ENCODE peak calls at places on chromosome 12, in ten cellular contexts. One of them, this sample, is unnamed.

GRCh38 chr12:124740691-124741137 is 123.0 kb downstream of the SCARB1 start:
- DNase-seq in SK-N-SH: no peak
- DNase-seq in OCI-LY7: no peak
- DNase-seq in Panc1: no peak
- DNase-seq in lower lobe of right lung: no peak
- DNase-seq in mammary epithelial cell: peak
- DNase-seq in tibial artery: no peak
- DNase-seq in iPS DF 6.9: no peak
- DNase-seq in endothelial cell of umbilical vein: peak
- DNase-seq in AG04450: no peak
- DNase-seq in this sample: no peak

GRCh38 chr12:96170328-96170727 is 23.8 kb upstream of the ELK3 start:
- DNase-seq in mammary epithelial cell: no peak
- DNase-seq in SK-N-SH: no peak
- DNase-seq in tibial artery: no peak
- DNase-seq in lower lobe of right lung: no peak
- DNase-seq in iPS DF 6.9: no peak
- DNase-seq in endothelial cell of umbilical vein: peak
- DNase-seq in OCI-LY7: no peak
- DNase-seq in AG04450: no peak
- DNase-seq in Panc1: no peak
- DNase-seq in this sample: no peak

GRCh38 chr12:92290016-92290685 is 144.5 kb upstream of the BTG1 start:
- DNase-seq in tibial artery: no peak
- DNase-seq in OCI-LY7: no peak
- DNase-seq in lower lobe of right lung: no peak
- DNase-seq in AG04450: no peak
- DNase-seq in iPS DF 6.9: no peak
- DNase-seq in SK-N-SH: no peak
- DNase-seq in Panc1: no peak
- DNase-seq in mammary epithelial cell: peak
- DNase-seq in endothelial cell of umbilical vein: peak
- DNase-seq in this sample: no peak

GRCh38 chr12:40241741-40242140 is 16.9 kb downstream of the LRRK2 start:
- DNase-seq in SK-N-SH: no peak
- DNase-seq in OCI-LY7: no peak
- DNase-seq in Panc1: no peak
- DNase-seq in endothelial cell of umbilical vein: peak
- DNase-seq in lower lobe of right lung: no peak
- DNase-seq in tibial artery: no peak
- DNase-seq in iPS DF 6.9: no peak
- DNase-seq in mammary epithelial cell: no peak
- DNase-seq in AG04450: no peak
- DNase-seq in this sample: no peak

GRCh38 chr12:119198440-119198839 is 19.7 kb downstream of the HSPB8 start:
- DNase-seq in endothelial cell of umbilical vein: no peak
- DNase-seq in lower lobe of right lung: no peak
- DNase-seq in tibial artery: no peak
- DNase-seq in OCI-LY7: no peak
- DNase-seq in SK-N-SH: no peak
- DNase-seq in AG04450: no peak
- DNase-seq in iPS DF 6.9: no peak
- DNase-seq in Panc1: no peak
- DNase-seq in mammary epithelial cell: no peak
- DNase-seq in this sample: no peak

GRCh38 chr12:53214687-53215455 is 7.8 kb upstream of the ITGB7 start:
- DNase-seq in iPS DF 6.9: no peak
- DNase-seq in mammary epithelial cell: no peak
- DNase-seq in Panc1: no peak
- DNase-seq in lower lobe of right lung: no peak
- DNase-seq in AG04450: no peak
- DNase-seq in tibial artery: no peak
- DNase-seq in OCI-LY7: peak
- DNase-seq in SK-N-SH: no peak
- DNase-seq in endothelial cell of umbilical vein: peak
- DNase-seq in this sample: no peak

GRCh38 chr12:71085575-71085974 is 72.2 kb downstream of the TSPAN8 start:
- DNase-seq in iPS DF 6.9: no peak
- DNase-seq in OCI-LY7: no peak
- DNase-seq in Panc1: no peak
- DNase-seq in endothelial cell of umbilical vein: no peak
- DNase-seq in tibial artery: no peak
- DNase-seq in mammary epithelial cell: no peak
- DNase-seq in lower lobe of right lung: no peak
- DNase-seq in AG04450: no peak
- DNase-seq in SK-N-SH: no peak
- DNase-seq in this sample: no peak

GRCh38 chr12:70576341-70577282 is 60.6 kb downstream of the PTPRB start:
- DNase-seq in iPS DF 6.9: no peak
- DNase-seq in endothelial cell of umbilical vein: peak
- DNase-seq in tibial artery: no peak
- DNase-seq in OCI-LY7: peak
- DNase-seq in SK-N-SH: peak
- DNase-seq in AG04450: peak
- DNase-seq in mammary epithelial cell: peak
- DNase-seq in lower lobe of right lung: no peak
- DNase-seq in Panc1: peak
- DNase-seq in this sample: no peak

GRCh38 chr12:40010899-40011774 is 94.7 kb downstream of the SLC2A13 start:
- DNase-seq in lower lobe of right lung: no peak
- DNase-seq in endothelial cell of umbilical vein: peak
- DNase-seq in Panc1: peak
- DNase-seq in SK-N-SH: peak
- DNase-seq in iPS DF 6.9: no peak
- DNase-seq in mammary epithelial cell: peak
- DNase-seq in AG04450: peak
- DNase-seq in tibial artery: peak
- DNase-seq in OCI-LY7: peak
- DNase-seq in this sample: peak

GRCh38 chr12:53061404-53062010 is 11.6 kb downstream of the TNS2 start:
- DNase-seq in OCI-LY7: no peak
- DNase-seq in lower lobe of right lung: peak
- DNase-seq in Panc1: no peak
- DNase-seq in tibial artery: peak
- DNase-seq in SK-N-SH: no peak
- DNase-seq in endothelial cell of umbilical vein: no peak
- DNase-seq in mammary epithelial cell: no peak
- DNase-seq in iPS DF 6.9: no peak
- DNase-seq in AG04450: no peak
- DNase-seq in this sample: peak

GRCh38 chr12:90909069-90909676 is 45.8 kb downstream of the CCER1 start:
- DNase-seq in OCI-LY7: peak
- DNase-seq in mammary epithelial cell: peak
- DNase-seq in endothelial cell of umbilical vein: peak
- DNase-seq in SK-N-SH: peak
- DNase-seq in lower lobe of right lung: no peak
- DNase-seq in AG04450: no peak
- DNase-seq in Panc1: peak
- DNase-seq in tibial artery: no peak
- DNase-seq in iPS DF 6.9: peak
- DNase-seq in this sample: peak

DNA sequence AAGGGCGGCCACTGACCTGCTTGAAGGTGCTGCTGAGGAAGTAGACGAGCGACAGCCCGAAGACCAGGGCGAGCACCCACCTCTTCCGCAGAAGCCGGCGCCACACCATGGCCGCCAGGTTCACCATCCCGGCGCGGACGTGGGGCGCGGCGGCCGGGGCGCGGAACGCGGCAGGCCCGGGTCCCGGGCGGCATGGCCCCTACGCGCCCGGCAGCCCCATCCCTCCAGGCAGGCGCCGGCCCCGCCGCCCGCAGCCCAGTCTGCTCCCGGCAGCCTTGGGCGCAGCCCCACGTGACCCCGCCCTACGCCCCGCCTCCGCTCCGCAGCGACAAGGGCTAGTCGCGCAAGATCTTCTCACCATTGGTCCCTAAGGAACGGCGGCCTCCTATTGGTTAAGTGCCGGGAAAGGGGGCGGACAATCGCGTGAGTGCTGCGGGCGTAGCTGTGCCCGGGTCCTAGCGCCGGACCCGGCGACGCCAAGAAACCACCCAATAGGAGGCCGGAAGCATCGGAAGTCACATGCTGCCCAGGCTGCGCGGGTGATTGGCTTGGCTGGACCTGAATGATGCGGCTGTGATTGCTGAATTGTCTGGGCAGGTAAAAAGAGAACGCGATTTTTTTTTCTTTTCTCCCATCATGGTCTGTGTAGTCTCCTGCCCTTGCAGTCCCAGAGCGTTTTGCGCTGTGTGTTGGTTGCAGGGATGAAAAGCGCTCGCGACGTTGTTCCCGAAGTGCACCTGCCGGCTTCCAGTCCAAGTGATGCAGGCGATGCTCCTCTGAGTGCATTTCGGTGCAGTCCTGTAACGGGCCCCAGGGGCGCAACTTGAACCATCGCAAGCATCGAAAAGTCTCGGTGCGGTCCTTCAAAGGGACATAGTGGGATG is at the start of the genes RNFT2 and SPRING1:
- DNase-seq in mammary epithelial cell: peak
- DNase-seq in AG04450: peak
- DNase-seq in endothelial cell of umbilical vein: peak
- DNase-seq in Panc1: peak
- DNase-seq in OCI-LY7: peak
- DNase-seq in tibial artery: peak
- DNase-seq in iPS DF 6.9: peak
- DNase-seq in lower lobe of right lung: peak
- DNase-seq in SK-N-SH: peak
- DNase-seq in this sample: peak
- H3K27ac ChIP-seq in mammary epithelial cell: peak
- H3K27ac ChIP-seq in AG04450: no peak
- H3K27ac ChIP-seq in endothelial cell of umbilical vein: peak
- H3K27ac ChIP-seq in Panc1: peak
- H3K27ac ChIP-seq in OCI-LY7: peak
- H3K27ac ChIP-seq in tibial artery: peak
- H3K27ac ChIP-seq in iPS DF 6.9: no peak
- H3K27ac ChIP-seq in lower lobe of right lung: peak
- H3K27ac ChIP-seq in SK-N-SH: no peak
- H3K27ac ChIP-seq in this sample: peak

DNA sequence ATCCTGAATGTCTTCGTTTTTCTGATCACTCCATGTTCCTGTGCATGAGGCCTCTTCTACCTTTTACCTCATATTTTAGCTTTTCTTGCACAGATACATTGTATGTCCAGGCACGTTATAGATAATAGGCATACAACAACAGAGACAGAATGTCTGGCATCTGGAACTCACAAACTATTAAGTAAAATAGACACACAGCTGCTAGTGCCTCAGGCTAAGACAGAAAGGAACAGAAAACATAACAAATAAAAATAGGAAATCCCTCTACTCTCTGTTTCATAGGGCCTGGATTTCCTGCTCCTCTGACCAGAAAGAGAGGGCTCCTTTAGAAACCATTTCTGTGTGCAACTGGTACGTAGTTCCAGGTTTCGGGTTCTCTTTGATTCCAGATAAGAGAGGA is 48.6 kb downstream of the ATXN7L3B start:
- DNase-seq in lower lobe of right lung: no peak
- DNase-seq in iPS DF 6.9: no peak
- DNase-seq in SK-N-SH: peak
- DNase-seq in tibial artery: no peak
- DNase-seq in endothelial cell of umbilical vein: no peak
- DNase-seq in AG04450: no peak
- DNase-seq in Panc1: no peak
- DNase-seq in mammary epithelial cell: no peak
- DNase-seq in OCI-LY7: no peak
- DNase-seq in this sample: no peak
- H3K4me3 ChIP-seq in lower lobe of right lung: no peak
- H3K4me3 ChIP-seq in iPS DF 6.9: no peak
- H3K4me3 ChIP-seq in SK-N-SH: no peak
- H3K4me3 ChIP-seq in tibial artery: no peak
- H3K4me3 ChIP-seq in endothelial cell of umbilical vein: no peak
- H3K4me3 ChIP-seq in AG04450: no peak
- H3K4me3 ChIP-seq in Panc1: no peak
- H3K4me3 ChIP-seq in mammary epithelial cell: no peak
- H3K4me3 ChIP-seq in OCI-LY7: no peak
- H3K4me3 ChIP-seq in this sample: no peak

DNA sequence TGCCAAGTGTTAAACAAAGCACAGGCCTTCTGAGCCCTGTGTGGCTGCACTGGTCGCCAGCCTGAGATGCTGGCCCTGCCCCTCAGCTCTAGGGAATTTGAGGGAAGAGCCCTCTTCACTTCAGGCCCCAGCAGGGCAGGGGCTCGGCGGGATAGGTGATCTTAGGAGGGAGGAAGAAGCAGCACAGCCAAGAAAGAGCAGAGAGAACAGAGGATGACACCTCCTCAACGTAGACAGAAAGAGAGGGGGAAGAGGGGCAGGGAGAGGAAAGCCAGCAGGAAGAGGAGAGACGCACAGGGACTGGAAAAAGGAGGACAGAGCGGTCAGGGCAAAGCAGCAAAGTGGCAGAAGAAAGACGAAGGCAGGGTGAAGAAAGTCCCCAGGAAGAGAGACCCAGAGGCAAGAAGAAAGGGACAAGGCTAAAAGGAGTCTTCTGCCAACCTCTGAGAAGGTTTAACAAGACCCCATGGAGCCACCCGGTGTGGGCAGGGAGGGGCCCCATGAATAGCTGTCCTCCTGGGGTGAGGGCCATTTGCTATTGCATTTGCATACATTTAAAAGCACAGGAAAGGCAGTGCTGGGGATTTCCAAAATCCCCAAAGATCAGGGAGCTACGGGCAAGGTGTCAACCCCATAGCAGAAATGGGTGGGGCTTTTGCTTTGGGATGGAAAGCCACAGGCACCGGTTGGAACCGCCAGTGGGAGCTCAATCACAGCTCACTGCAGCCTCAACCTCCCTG is 22.8 kb downstream of the CMKLR1 start:
- DNase-seq in AG04450: no peak
- DNase-seq in OCI-LY7: no peak
- DNase-seq in lower lobe of right lung: no peak
- DNase-seq in tibial artery: no peak
- DNase-seq in endothelial cell of umbilical vein: no peak
- DNase-seq in mammary epithelial cell: no peak
- DNase-seq in Panc1: no peak
- DNase-seq in SK-N-SH: no peak
- DNase-seq in iPS DF 6.9: no peak
- DNase-seq in this sample: no peak
- H3K27ac ChIP-seq in AG04450: no peak
- H3K27ac ChIP-seq in OCI-LY7: no peak
- H3K27ac ChIP-seq in lower lobe of right lung: peak
- H3K27ac ChIP-seq in tibial artery: peak
- H3K27ac ChIP-seq in endothelial cell of umbilical vein: no peak
- H3K27ac ChIP-seq in mammary epithelial cell: no peak
- H3K27ac ChIP-seq in Panc1: no peak
- H3K27ac ChIP-seq in SK-N-SH: no peak
- H3K27ac ChIP-seq in iPS DF 6.9: peak
- H3K27ac ChIP-seq in this sample: no peak

DNA sequence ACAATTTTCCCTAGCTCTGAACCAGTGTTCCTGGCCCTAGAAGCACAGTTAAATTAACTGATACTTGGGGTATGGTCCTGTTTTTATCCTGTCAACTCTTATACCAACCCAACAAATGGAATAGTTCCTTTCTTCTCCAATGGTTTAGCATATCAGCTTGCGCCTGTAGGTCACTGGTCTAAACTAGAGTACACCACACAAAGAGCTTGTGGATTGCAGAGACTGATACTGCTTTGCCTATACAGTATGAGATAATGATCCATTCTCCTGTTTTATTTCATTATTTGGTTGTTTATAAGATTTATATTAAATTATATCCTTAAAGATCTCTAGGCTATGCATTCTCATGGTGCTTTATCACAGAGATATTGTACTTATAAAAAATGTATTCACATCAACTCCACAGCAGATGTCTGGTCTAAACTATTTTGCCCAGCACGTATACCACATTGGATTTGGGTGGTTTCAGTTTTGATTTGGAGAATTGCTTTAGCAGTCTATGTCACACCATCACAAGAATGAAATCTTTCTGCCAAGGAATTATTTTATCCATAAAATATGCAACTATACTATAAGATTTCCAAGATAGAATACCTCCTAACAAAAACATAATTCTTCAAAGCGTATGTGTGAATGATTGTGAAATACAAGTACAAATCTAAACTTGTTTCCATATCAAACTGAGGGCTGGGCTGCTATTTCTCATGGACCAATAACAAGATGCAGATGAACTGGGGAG is 142.1 kb downstream of the SLC16A7 start:
- DNase-seq in mammary epithelial cell: peak
- DNase-seq in AG04450: no peak
- DNase-seq in lower lobe of right lung: no peak
- DNase-seq in Panc1: no peak
- DNase-seq in iPS DF 6.9: no peak
- DNase-seq in OCI-LY7: no peak
- DNase-seq in tibial artery: no peak
- DNase-seq in SK-N-SH: no peak
- DNase-seq in endothelial cell of umbilical vein: no peak
- DNase-seq in this sample: no peak
- H3K4me3 ChIP-seq in mammary epithelial cell: no peak
- H3K4me3 ChIP-seq in AG04450: peak
- H3K4me3 ChIP-seq in lower lobe of right lung: peak
- H3K4me3 ChIP-seq in Panc1: no peak
- H3K4me3 ChIP-seq in iPS DF 6.9: no peak
- H3K4me3 ChIP-seq in OCI-LY7: no peak
- H3K4me3 ChIP-seq in tibial artery: peak
- H3K4me3 ChIP-seq in SK-N-SH: no peak
- H3K4me3 ChIP-seq in endothelial cell of umbilical vein: no peak
- H3K4me3 ChIP-seq in this sample: no peak